ENCODE peak calls at places on chromosome 6, in eight cellular contexts. H, M, U, R, W, K, N and L are unnamed samples.

GRCh38 chr6:6546318-6547110 is 42.0 kb upstream of the LY86 start:
- DNase-seq in W (peak), R (peak), K (peak), N (no peak), U (peak), M (peak), H (peak), L (peak)

GRCh38 chr6:154371337-154371736 is 14.7 kb upstream of the IPCEF1 start:
- DNase-seq in H (no peak), N (no peak), W (no peak), M (no peak), K (no peak), U (no peak), R (no peak), L (no peak)

GRCh38 chr6:23349521-23350147 is 776.4 kb upstream of the NRSN1 start:
- DNase-seq in R (no peak), M (peak), K (peak), H (no peak), U (peak), W (no peak), N (no peak), L (no peak)

GRCh38 chr6:43180985-43181384 is 1.0 kb upstream of the CUL9 start:
- DNase-seq in H (no peak), U (no peak), R (no peak), N (no peak), M (peak), W (no peak), K (no peak), L (no peak)

GRCh38 chr6:121865811-121866210 is 430.4 kb downstream of the GJA1 start:
- DNase-seq in K (no peak), H (no peak), N (no peak), U (no peak), R (no peak), W (no peak), M (no peak), L (no peak)

GRCh38 chr6:79079425-79080130 is 1.5 kb upstream of the PHIP start:
- DNase-seq in U (no peak), K (no peak), R (no peak), W (no peak), M (peak), H (no peak), N (no peak), L (no peak)

GRCh38 chr6:67683960-67684359 is 951.1 kb upstream of the ADGRB3 start:
- DNase-seq in W (no peak), M (peak), N (no peak), U (no peak), R (no peak), H (no peak), K (no peak), L (no peak)

GRCh38 chr6:46040288-46040687 is 24.6 kb upstream of the CLIC5 start:
- DNase-seq in K (no peak), R (no peak), W (no peak), M (no peak), N (no peak), H (no peak), U (no peak), L (no peak)

GRCh38 chr6:144582939-144583613 is 297.9 kb downstream of the UTRN start:
- DNase-seq in W (no peak), K (no peak), H (peak), N (no peak), R (peak), M (peak), U (no peak), L (peak)

GRCh38 chr6:25165817-25166216 is 113.4 kb upstream of the CARMIL1 start:
- DNase-seq in N (no peak), W (no peak), U (no peak), M (no peak), R (no peak), H (no peak), K (no peak), L (no peak)

GRCh38 chr6:42344756-42345155 is 107.0 kb downstream of the TRERF1 start:
- DNase-seq in M (peak), N (no peak), K (no peak), W (no peak), H (no peak), R (no peak), U (no peak), L (no peak)

GRCh38 chr6:53244958-53245357 is 96.3 kb upstream of the GCM1 start:
- DNase-seq in N (no peak), W (no peak), R (no peak), M (no peak), K (no peak), U (no peak), H (peak), L (peak)

GRCh38 chr6:148565931-148566663 is 180.7 kb upstream of the UST start:
- DNase-seq in N (no peak), M (peak), K (no peak), W (no peak), R (peak), H (peak), U (peak), L (peak)

GRCh38 chr6:148570456-148570855 is 176.4 kb upstream of the UST start:
- DNase-seq in R (no peak), K (no peak), H (no peak), M (no peak), W (no peak), U (no peak), N (no peak), L (no peak)

GRCh38 chr6:148564494-148564893 is 182.3 kb upstream of the UST start:
- DNase-seq in M (no peak), U (no peak), N (no peak), W (no peak), H (no peak), R (no peak), K (no peak), L (no peak)

GRCh38 chr6:148565321-148565926 is 181.4 kb upstream of the UST start:
- DNase-seq in U (no peak), W (no peak), M (peak), K (no peak), N (no peak), H (no peak), R (no peak), L (no peak)

DNA sequence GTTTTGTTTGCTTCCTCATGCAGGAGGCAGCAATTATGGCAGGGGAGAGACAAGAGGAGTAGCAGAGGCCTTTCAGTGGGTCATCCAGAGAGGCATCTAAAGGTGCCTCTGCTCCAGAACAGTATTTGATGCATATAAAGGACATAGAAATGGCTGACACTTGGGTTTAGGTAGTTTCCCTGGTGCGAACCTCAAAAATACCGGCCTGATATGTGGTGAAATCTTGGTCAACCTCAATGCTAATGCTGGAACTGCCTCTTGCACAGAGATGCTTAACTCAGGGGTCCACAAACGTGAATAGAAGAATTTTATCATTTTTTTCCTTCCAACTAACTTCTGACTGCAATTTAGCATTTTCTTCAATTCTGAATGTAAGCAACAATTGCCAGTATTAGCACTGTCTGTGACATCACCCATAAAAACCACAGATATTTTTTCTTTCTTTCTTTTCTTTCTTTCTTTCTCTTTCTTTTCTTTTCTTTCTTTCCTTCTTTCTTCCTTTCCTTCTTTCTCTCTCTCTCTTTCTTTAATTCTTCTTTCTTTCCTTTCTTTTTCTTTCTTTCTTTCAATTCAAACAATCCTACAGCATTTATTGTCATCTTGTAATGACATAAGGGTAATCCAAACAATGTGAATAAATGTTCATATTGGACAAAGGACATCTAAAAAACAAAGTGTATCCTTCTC is 180.0 kb upstream of the UST start:
- DNase-seq in U (no peak), M (no peak), H (peak), K (no peak), W (no peak), R (no peak), N (no peak), L (peak)
- TF ChIP-seq CTCF in U (no peak), M (no peak), H (no peak), K (no peak), W (no peak), R (no peak), N (no peak), L (no peak)

DNA sequence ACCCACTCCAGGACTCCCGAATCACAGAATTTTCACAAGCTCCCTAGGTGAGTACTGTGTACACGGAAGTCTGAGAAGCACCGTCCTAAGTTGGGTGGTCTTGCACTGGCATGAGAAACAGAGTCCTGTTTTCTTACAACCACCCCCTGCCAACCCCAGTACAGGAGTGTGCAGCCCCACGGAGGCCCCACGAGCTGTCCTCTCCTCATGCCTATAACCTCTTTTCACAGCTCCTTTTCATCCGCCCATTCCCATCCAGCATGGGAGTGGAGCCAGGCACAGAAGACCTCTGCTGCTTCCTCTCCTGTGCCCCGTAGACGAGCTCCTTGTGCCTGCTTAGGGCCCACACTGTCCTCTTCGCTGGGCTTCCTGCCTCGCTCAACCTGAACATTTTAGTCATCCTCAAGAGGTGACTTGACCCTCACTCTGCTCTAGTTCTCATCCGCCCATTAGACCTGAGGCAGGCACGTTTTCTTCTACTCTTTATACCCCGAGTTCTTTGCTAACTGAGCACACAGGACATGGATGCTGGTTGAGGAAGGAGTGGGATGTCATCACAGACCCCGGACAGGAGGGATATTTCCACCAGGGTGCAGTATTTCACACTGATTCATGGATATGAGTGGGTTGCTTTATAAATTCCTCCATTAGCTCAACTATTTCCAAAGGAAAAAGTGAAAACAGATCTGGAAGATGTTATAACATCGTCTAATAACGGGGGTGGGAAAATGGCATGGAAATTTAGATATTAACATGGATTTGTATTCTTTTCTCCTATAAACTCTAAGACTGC is 160.5 kb downstream of the TTLL2 start:
- DNase-seq in H (no peak), N (no peak), K (peak), M (peak), W (no peak), U (peak), R (no peak), L (no peak)
- TF ChIP-seq CTCF in H (no peak), N (no peak), K (peak), M (peak), W (peak), U (peak), R (no peak), L (no peak)

GRCh38 chr6:108163644-108164536 is 1.9 kb upstream of the NR2E1 start:
- DNase-seq in H (no peak), M (no peak), N (no peak), W (no peak), K (no peak), U (no peak), R (no peak), L (no peak)
- TF ChIP-seq CTCF in H (no peak), M (no peak), N (no peak), W (no peak), K (no peak), U (no peak), R (no peak), L (no peak)

DNA sequence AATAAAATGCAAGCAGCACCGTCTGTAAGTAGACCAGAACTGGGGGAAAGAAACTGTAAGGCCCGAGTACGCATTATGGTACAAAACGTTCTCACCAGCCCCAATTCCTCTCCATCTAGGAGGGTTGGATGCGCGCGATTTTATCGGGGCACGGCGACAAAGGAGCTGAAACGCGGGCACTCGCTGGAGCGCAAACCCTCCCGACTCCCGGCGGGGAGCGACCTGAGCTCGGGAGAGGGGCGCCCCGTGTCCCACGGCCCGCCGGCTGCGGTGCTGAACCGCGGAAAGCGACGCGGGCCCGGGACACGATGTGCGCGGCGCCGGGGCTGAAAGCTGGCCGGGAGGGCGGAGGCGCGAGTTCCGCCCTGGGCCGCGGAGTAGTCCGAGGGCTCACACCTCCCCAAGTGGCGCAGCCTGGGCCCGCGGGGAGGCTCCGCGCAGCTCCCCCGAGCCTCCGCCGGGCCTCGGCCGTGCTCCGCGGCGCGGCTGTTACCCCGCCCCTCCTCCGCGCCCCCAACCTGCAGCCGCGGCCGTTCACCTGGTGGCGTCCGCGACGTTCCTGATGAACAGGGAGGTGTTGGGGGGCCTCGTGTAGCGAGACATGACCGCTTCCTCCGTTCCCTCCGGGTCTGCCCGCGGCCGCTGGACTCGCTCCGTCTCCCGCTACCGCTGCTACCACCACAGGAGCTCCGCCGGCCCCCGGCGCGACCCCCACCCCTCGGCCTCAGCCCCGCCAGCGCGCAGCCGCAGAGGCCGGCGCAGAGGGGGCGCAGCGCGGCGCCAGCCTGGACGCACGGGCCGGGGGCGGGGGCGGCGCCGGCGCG is at the start of gene SRSF12:
- DNase-seq in H (peak), N (no peak), R (peak), M (peak), U (peak), W (peak), K (peak), L (peak)
- TF ChIP-seq CTCF in H (no peak), N (no peak), R (no peak), M (no peak), U (no peak), W (peak), K (no peak), L (no peak)